ENCODE peak calls at places on chromosomes 5 and 9, in four cellular contexts. Y is transverse colon, H is GM12878, U is sigmoid colon. P is an unnamed sample.

GRCh38 chr9:120619751-120620655 is 40.0 kb upstream of the CDK5RAP2 start:
- DNase-seq in Y (peak; percentile 55), H (peak; percentile 16), U (no peak), P (peak; percentile 68)

GRCh38 chr9:27183701-27184100 is 74.7 kb downstream of the TEK start:
- DNase-seq in Y (no peak), H (no peak), U (no peak), P (peak; percentile 31)

GRCh38 chr5:34751807-34752736 is 86.9 kb upstream of the TTC23L start:
- DNase-seq in Y (peak; percentile 21), H (no peak), U (no peak), P (no peak)

GRCh38 chr9:97484134-97484533 is 17.3 kb upstream of the TMOD1 start:
- DNase-seq in Y (no peak), H (no peak), U (no peak), P (peak; percentile 42)

GRCh38 chr5:98585661-98586310 is 187.7 kb upstream of the RGMB start:
- DNase-seq in Y (no peak), H (no peak), U (no peak), P (no peak)

GRCh38 chr5:92980491-92980890 is 600.5 kb downstream of the NR2F1-AS1 start:
- DNase-seq in Y (no peak), H (no peak), U (no peak), P (no peak)

GRCh38 chr5:160071521-160072299 is 47.5 kb downstream of the PWWP2A start:
- DNase-seq in Y (no peak), H (no peak), U (no peak), P (no peak)

GRCh38 chr5:141359790-141360426 is at the start of gene PCDHGB2:
- DNase-seq in Y (no peak), H (no peak), U (no peak), P (no peak)

GRCh38 chr9:38352716-38353334 is 39.7 kb upstream of the ALDH1B1 start:
- DNase-seq in Y (no peak), H (no peak), U (peak; percentile 8), P (no peak)

GRCh38 chr9:134048582-134048968 is 19.3 kb downstream of the BRD3 start:
- DNase-seq in Y (no peak), H (no peak), U (no peak), P (no peak)

GRCh38 chr9:69867081-69867814 is 46.6 kb downstream of the CFAP95 start:
- DNase-seq in Y (no peak), H (no peak), U (no peak), P (no peak)

GRCh38 chr9:115520626-115521025 is 402.7 kb upstream of the TNC start:
- DNase-seq in Y (no peak), H (no peak), U (no peak), P (no peak)

GRCh38 chr5:856531-857425 is 6.0 kb upstream of the ZDHHC11 start:
- DNase-seq in Y (no peak), H (no peak), U (peak; percentile 55), P (no peak)

GRCh38 chr9:89407070-89407469 is 88.8 kb downstream of the SECISBP2 start:
- DNase-seq in Y (no peak), H (no peak), U (no peak), P (no peak)

GRCh38 chr9:75664597-75664996 is 225.9 kb upstream of the PCSK5 start:
- DNase-seq in Y (no peak), H (no peak), U (no peak), P (no peak)

GRCh38 chr5:18091758-18092157 is 457.5 kb downstream of the TAF11L14 start:
- DNase-seq in Y (no peak), H (no peak), U (no peak), P (no peak)

GRCh38 chr5:61949680-61950435 is 356.1 kb upstream of the KIF2A start:
- DNase-seq in Y (no peak), H (no peak), U (no peak), P (no peak)

GRCh38 chr5:176513788-176514187 is 23.4 kb downstream of the RNF44 start:
- DNase-seq in Y (no peak), H (no peak), U (no peak), P (no peak)

GRCh38 chr5:6713274-6714181 is at the start of gene TENT4A:
- DNase-seq in Y (peak; percentile 46), H (no peak), U (no peak), P (no peak)

GRCh38 chr9:133644968-133645765 is 9.0 kb downstream of the DBH start:
- DNase-seq in Y (no peak), H (no peak), U (no peak), P (no peak)

GRCh38 chr5:35282805-35283204 is 52.5 kb upstream of the PRLR start:
- DNase-seq in Y (no peak), H (no peak), U (no peak), P (no peak)

GRCh38 chr5:10563132-10563939 is 534 bp upstream of the ANKRD33B start:
- DNase-seq in Y (peak; percentile 30), H (no peak), U (peak; percentile 82), P (no peak)

GRCh38 chr5:113022661-113023060 is 46.1 kb downstream of the DCP2 start:
- DNase-seq in Y (no peak), H (peak; percentile 11), U (no peak), P (no peak)

GRCh38 chr5:159533197-159533596 is 202.9 kb upstream of the IL12B start:
- DNase-seq in Y (no peak), H (no peak), U (no peak), P (no peak)

GRCh38 chr5:76162335-76162734 is 79.2 kb downstream of the SV2C start:
- DNase-seq in Y (no peak), H (no peak), U (no peak), P (no peak)

GRCh38 chr9:68530618-68531017 is 10.1 kb downstream of the TMEM252 start:
- DNase-seq in Y (peak; percentile 85), H (no peak), U (peak; percentile 87), P (peak; percentile 61)

DNA sequence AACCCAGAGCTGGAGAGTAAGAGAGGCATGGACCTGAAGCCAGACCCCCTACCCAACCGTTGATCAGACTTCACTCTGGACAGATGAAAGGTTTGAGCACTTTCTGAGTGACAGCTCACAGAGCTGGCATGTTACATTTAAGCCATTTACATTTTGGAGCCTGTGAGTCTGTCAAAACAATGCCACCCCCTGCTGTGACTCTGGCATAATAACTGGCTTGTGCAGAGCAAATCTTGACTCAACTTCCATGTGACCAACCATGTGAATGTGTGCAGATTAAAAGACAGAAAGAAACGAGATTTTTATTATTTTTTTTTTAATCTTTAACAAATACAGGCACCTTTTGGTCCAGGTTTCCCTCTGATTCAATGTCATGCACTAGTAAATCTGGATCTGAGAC is 48.5 kb downstream of the MFAP3 start:
- DNase-seq in Y (no peak), H (no peak), U (no peak), P (no peak)
- TF ChIP-seq EP300 in Y (no peak), H (no peak), U (no peak), P (no peak)

DNA sequence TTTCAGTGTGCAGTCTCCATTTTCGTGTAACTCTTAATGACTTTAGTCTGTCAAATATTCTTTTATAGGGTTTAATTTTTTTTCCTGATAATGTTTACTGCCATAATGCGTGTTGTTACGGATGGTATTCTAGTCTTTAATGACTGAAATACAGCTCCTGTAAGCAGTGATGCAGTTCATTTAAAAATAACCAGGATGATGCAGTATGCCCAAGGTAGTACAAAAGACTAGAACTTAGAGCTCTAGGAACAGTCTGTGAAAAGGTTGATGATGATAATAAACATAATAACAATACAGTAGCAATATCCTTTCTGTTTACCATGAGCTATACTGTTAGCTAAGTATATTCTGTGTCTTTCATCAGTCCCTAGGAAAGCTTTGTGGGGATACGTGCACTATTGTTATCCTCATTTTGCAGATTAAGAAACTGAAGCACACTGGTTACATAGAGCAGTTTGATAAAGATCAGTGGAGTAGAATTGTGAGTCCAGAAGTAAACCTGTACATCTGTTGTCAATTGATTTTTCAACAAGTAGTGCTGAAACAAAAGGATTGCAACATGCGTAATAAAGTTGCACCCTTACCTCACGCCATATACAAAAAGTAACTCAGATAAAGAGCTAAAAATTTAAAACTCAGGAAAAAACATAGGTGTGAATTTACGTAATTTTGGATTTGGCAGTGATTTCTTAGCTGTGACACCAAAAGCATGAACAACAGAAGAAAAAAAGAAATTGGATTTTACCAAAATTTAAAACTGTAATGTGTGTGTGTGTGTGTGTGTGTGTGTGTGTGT is 64.5 kb downstream of the MTREX start:
- DNase-seq in Y (no peak), H (no peak), U (no peak), P (no peak)
- H3K36me3 ChIP-seq in Y (no peaks in the 10 kb centered on the region), H (peaks cover 15% of the 10 kb centered on the region), U (peaks cover 9% of the 10 kb centered on the region), P (peaks cover 73% of the 10 kb centered on the region)

GRCh38 chr9:124492818-124493217 is 14.4 kb downstream of the NR5A1 start:
- DNase-seq in Y (no peak), H (no peak), U (no peak), P (no peak)
- TF ChIP-seq POLR2AphosphoS5 in Y (no peak), H (no peak), U (no peak), P (no peak)

GRCh38 chr9:94030318-94031179 is 53.7 kb upstream of the PTPDC1 start:
- DNase-seq in Y (peak; percentile 87), H (peak; percentile 26), U (peak; percentile 92), P (peak; percentile 87)
- TF ChIP-seq EP300 in Y (no peak), H (no peak), U (no peak), P (no peak)

DNA sequence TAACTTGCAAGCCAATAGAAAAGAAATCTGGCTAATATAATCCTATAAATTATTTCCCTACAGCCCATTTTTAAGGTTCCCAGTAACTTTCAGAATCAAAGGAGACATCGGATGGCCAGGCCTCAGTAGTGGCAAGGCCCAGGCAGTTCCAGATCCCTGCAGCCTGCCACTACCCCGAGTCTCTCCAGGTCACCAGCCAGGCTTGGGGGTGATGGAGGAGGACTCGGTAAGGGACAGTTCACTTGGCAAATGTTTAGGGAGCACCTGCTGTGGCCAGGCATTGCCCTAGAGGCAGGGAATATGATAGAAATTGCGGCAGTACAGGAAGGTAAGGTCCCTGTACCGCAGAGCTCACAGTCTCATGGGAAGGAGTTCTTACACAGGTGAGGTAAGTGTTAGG is 15.2 kb upstream of the LTC4S start:
- DNase-seq in Y (no peak), H (no peak), U (no peak), P (no peak)
- H3K36me3 ChIP-seq in Y (no peaks in the 10 kb centered on the region), H (peaks cover 17% of the 10 kb centered on the region), U (peaks cover 45% of the 10 kb centered on the region), P (peaks cover 71% of the 10 kb centered on the region)

GRCh38 chr5:65802080-65802479 is 80.1 kb downstream of the NLN start:
- DNase-seq in Y (no peak), H (no peak), U (no peak), P (no peak)
- TF ChIP-seq POLR2AphosphoS5 in Y (no peak), H (no peak), U (no peak), P (no peak)

P was measured in stomach.